ENCODE peak calls at places on chromosomes 7 and 10, in seven cellular contexts. S is colonic mucosa, V is heart left ventricle, O is heart right ventricle, P is mesenchymal stem cell, U is neuronal stem cell, T is body of pancreas. Z is an unnamed sample. For H3K4me1, the result is how much of the 10 kb centered on the place peaks cover.

GRCh38 chr10:2460846-2461245 is 606.5 kb upstream of the PFKP start:
- DNase-seq in S (no peak), V (no peak), O (no peak), P (peak), U (no peak), T (no peak), Z (no peak)

GRCh38 chr7:117479480-117480224 is at the start of gene CFTR:
- DNase-seq in S (peak), V (peak), O (no peak), P (peak), U (no peak), T (peak), Z (no peak)

GRCh38 chr7:5363729-5364128 is 59.9 kb downstream of the TNRC18 start:
- DNase-seq in S (no peak), V (no peak), O (no peak), P (no peak), U (no peak), T (no peak), Z (no peak)

GRCh38 chr7:110718514-110719205 is 372.3 kb upstream of the LRRN3 start:
- DNase-seq in S (no peak), V (no peak), O (no peak), P (no peak), U (no peak), T (no peak), Z (no peak)

GRCh38 chr10:76618641-76619040 is 1019.0 kb downstream of the KCNMA1 start:
- DNase-seq in S (no peak), V (no peak), O (no peak), P (no peak), U (no peak), T (no peak), Z (no peak)

GRCh38 chr10:121696854-121697253 is 98.6 kb upstream of the FGFR2 start:
- DNase-seq in S (peak), V (no peak), O (no peak), P (peak), U (no peak), T (no peak), Z (peak)

GRCh38 chr10:123011987-123012386 is 3.2 kb downstream of the ACADSB start:
- DNase-seq in S (no peak), V (no peak), O (no peak), P (no peak), U (no peak), T (no peak), Z (no peak)

GRCh38 chr7:142334236-142334635 is 76.4 kb upstream of the PRSS58 start:
- DNase-seq in S (no peak), V (no peak), O (no peak), P (no peak), U (no peak), T (no peak), Z (no peak)

GRCh38 chr7:21367081-21367480 is 60.8 kb upstream of the SP4 start:
- DNase-seq in S (no peak), V (no peak), O (no peak), P (no peak), U (no peak), T (no peak), Z (no peak)

GRCh38 chr7:45992831-45993230 is 71.8 kb upstream of the IGFBP3 start:
- DNase-seq in S (no peak), V (no peak), O (no peak), P (no peak), U (no peak), T (no peak), Z (no peak)

GRCh38 chr7:41955475-41956243 is 252.8 kb upstream of the INHBA start:
- DNase-seq in S (peak), V (peak), O (peak), P (peak), U (peak), T (peak), Z (no peak)

GRCh38 chr10:68560201-68560915 is at the start of gene TET1:
- DNase-seq in S (peak), V (peak), O (peak), P (peak), U (peak), T (peak), Z (peak)
- H3K27ac ChIP-seq in S (no peak), V (peak), O (no peak), P (no peak), U (peak), T (no peak), Z (no peak)

GRCh38 chr10:63436225-63436624 is 29.6 kb downstream of the JMJD1C start:
- DNase-seq in S (no peak), V (no peak), O (no peak), P (no peak), U (no peak), T (no peak), Z (no peak)
- H3K4me1 ChIP-seq in S (under half), V (under half), O (under half), P (under half), U (under half), T (half or more), Z (under half)

GRCh38 chr10:79159785-79160184 is 91.0 kb downstream of the ZMIZ1 start:
- DNase-seq in S (no peak), V (peak), O (peak), P (peak), U (no peak), T (peak), Z (no peak)
- H3K4me3 ChIP-seq in S (no peak), V (no peak), O (no peak), P (no peak), U (no peak), T (no peak), Z (no peak)

DNA sequence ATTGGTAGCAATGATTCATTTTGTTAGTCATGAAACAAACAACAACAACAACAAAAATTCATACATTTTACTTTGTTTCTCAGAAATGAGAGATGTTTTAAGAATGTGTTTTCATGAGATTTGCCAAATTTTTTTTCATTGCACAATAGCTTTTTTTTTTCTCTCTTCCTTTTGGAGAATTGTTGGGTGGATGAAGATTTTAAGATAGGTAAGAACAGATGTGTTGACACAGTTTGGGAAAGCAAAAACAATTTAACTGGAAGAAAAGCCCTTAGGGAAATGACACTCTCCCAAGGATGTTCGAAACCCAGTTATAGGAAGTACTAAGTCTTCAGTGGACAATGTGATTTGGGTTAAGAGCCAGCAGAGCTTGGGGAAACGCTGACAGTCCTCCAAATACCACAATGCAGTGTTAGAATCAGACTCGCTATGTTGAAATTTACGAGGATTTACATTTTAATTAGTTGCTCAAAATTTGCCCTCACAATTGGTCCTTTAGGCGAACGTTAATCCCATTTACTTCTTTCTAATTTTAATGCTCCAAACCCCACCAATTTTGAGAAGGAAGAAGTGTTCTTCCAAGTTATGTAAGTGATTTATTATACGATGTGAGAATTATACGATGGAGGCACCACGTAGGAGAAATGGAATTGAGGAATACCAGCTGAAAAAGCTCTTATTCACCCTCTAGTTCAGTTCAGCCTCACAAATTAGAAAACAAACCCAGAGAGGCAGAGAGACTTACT is 61.2 kb downstream of the HHEX start:
- DNase-seq in S (no peak), V (no peak), O (no peak), P (no peak), U (no peak), T (no peak), Z (peak)
- H3K27ac ChIP-seq in S (no peak), V (no peak), O (no peak), P (no peak), U (no peak), T (no peak), Z (no peak)

GRCh38 chr10:132570771-132571564 is 33.4 kb downstream of the INPP5A start:
- DNase-seq in S (peak), V (no peak), O (no peak), P (no peak), U (no peak), T (peak), Z (peak)
- H3K4me1 ChIP-seq in S (under half), V (under half), O (under half), P (under half), U (under half), T (under half), Z (half or more)

DNA sequence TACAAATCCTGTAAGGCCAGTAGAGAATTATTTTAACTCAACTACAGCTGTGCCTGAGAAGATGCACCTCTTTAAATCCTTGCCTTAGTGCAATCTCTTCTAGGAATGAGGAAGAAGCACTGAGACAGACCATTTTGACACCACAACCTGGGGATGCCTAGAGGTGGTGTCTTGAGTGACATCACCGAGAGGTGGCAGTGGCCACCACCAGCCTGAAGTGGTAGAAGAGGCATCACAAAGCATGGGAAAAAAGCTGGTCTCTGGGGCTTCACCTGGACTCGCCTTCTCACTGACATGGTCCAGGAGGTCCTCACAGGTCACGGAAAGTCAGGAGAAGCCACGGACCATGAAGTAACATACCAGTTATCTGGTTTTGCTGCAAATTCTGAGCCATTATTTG is 99.2 kb upstream of the PDLIM1 start:
- DNase-seq in S (no peak), V (no peak), O (no peak), P (no peak), U (no peak), T (no peak), Z (no peak)
- H3K4me3 ChIP-seq in S (no peak), V (no peak), O (no peak), P (no peak), U (no peak), T (no peak), Z (no peak)

DNA sequence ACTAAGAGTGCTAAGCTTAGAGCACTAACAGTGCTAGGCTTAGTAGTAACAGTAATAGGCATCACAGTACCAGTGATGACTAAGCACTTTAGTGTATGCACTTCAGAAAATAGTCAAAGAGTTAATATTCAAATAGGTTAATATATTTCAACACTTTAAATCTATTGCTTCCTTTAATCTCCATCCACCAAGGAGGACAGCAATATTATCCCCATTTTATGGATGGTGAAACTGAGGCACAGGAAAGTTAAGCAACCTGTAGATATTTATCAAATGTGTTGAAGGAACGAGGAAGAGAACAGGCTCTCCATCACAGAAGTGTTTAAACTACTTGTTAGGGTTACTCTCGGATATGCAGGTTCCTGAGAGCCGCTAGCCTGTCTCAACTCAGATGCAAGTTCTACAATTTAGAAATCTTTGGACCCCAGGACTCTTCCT is 165.5 kb downstream of the PRKAG2 start:
- DNase-seq in S (no peak), V (no peak), O (no peak), P (no peak), U (no peak), T (no peak), Z (no peak)
- H3K27ac ChIP-seq in S (no peak), V (peak), O (peak), P (no peak), U (no peak), T (no peak), Z (no peak)

GRCh38 chr10:52469970-52470705 is 156.1 kb downstream of the DKK1 start:
- DNase-seq in S (no peak), V (no peak), O (no peak), P (no peak), U (no peak), T (no peak), Z (no peak)
- H3K4me1 ChIP-seq in S (under half), V (under half), O (under half), P (under half), U (under half), T (under half), Z (under half)

Z was measured in Karpas-422.